ENCODE peak calls at places on chromosomes 13 and 19, in six cellular contexts. M, F, P, W, G and N are unnamed samples.

GRCh38 chr19:55601127-55601526 is 1.0 kb downstream of the ZNF524 start:
- DNase-seq in F (no peak), W (no peak), G (no peak), P (no peak), M (no peak), N (no peak)

GRCh38 chr13:107373551-107373950 is 805.6 kb upstream of the ARGLU1 start:
- DNase-seq in M (peak), F (peak), W (no peak), P (no peak), G (no peak), N (no peak)

GRCh38 chr13:108915634-108916497 is 286.5 kb downstream of the MYO16 start:
- DNase-seq in F (peak), M (peak), W (peak), G (no peak), P (no peak), N (peak)

GRCh38 chr13:60691268-60691667 is 294.2 kb downstream of the TDRD3 start:
- DNase-seq in G (no peak), W (no peak), F (no peak), P (no peak), M (no peak), N (no peak)

GRCh38 chr13:27728271-27728670 is 64.0 kb upstream of the GSX1 start:
- DNase-seq in G (no peak), W (no peak), P (peak), M (no peak), F (peak), N (no peak)

GRCh38 chr19:46828484-46828883 is 22.2 kb downstream of the AP2S1 start:
- DNase-seq in G (no peak), P (no peak), W (no peak), M (no peak), F (no peak), N (no peak)

GRCh38 chr19:10079031-10079453 is 7.1 kb upstream of the SHFL start:
- DNase-seq in F (no peak), P (no peak), G (no peak), W (no peak), M (no peak), N (no peak)

GRCh38 chr19:14110650-14111049 is 6.9 kb downstream of the PRKACA start:
- DNase-seq in M (no peak), F (no peak), W (no peak), P (no peak), G (no peak), N (no peak)

GRCh38 chr13:30569901-30570576 is 47.7 kb upstream of the USPL1 start:
- DNase-seq in F (peak), P (no peak), W (no peak), M (no peak), G (no peak), N (no peak)

GRCh38 chr13:35722438-35723060 is 246.1 kb upstream of the MAB21L1 start:
- DNase-seq in F (no peak), W (no peak), G (no peak), M (no peak), P (no peak), N (no peak)

GRCh38 chr19:23391239-23391638 is 4.0 kb downstream of the ZNF91 start:
- DNase-seq in G (no peak), W (no peak), F (no peak), P (no peak), M (no peak), N (no peak)